ENCODE peak calls at places on chromosomes 5 and 9, in eight cellular contexts. D, E, Y, O, G, N, Z and V are unnamed samples.
A peak's percentile ranks its signal among the peaks of the same experiment; 100 is the strongest.

GRCh38 chr9:131954299-131954698 is 125.4 kb downstream of the MED27 start:
- DNase-seq in D (peak; percentile 69), E (no peak), Y (peak; percentile 23), O (no peak), G (no peak), N (no peak), Z (no peak), V (no peak)

GRCh38 chr5:74648835-74649286 is 8.3 kb upstream of the ENC1 start:
- DNase-seq in D (no peak), E (peak; percentile 46), Y (peak; percentile 79), O (no peak), G (no peak), N (no peak), Z (no peak), V (no peak)

GRCh38 chr5:40578501-40579451 is 100.9 kb upstream of the PTGER4 start:
- DNase-seq in D (no peak), E (no peak), Y (peak; percentile 42), O (no peak), G (no peak), N (no peak), Z (no peak), V (no peak)

GRCh38 chr5:170105643-170106611 is at the start of gene FOXI1:
- DNase-seq in D (peak; percentile 73), E (no peak), Y (no peak), O (no peak), G (no peak), N (no peak), Z (no peak), V (no peak)

GRCh38 chr5:147935032-147935431 is 28.7 kb upstream of the C5orf46 start:
- DNase-seq in D (no peak), E (no peak), Y (peak; percentile 4), O (no peak), G (no peak), N (no peak), Z (no peak), V (peak; percentile 46)

GRCh38 chr9:115207003-115207837 is 89.3 kb upstream of the TNC start:
- DNase-seq in D (peak; percentile 78), E (no peak), Y (peak; percentile 40), O (no peak), G (no peak), N (no peak), Z (no peak), V (no peak)

GRCh38 chr9:124477211-124478013 is 27.2 kb downstream of the ADGRD2 start:
- DNase-seq in D (peak; percentile 82), E (no peak), Y (no peak), O (no peak), G (no peak), N (no peak), Z (no peak), V (no peak)

GRCh38 chr5:179762079-179762780 is 29.6 kb downstream of the MAML1 start:
- DNase-seq in D (peak; percentile 61), E (peak; percentile 22), Y (no peak), O (no peak), G (no peak), N (no peak), Z (no peak), V (no peak)

GRCh38 chr5:81393783-81394718 is at the start of gene ACOT12:
- DNase-seq in D (peak; percentile 82), E (peak; percentile 19), Y (peak; percentile 59), O (no peak), G (peak; percentile 16), N (peak; percentile 62), Z (no peak), V (no peak)

GRCh38 chr5:79547982-79548381 is 34.0 kb upstream of the HOMER1 start:
- DNase-seq in D (no peak), E (peak; percentile 50), Y (no peak), O (no peak), G (no peak), N (no peak), Z (no peak), V (peak; percentile 81)

GRCh38 chr9:84140535-84141101 is 160.0 kb downstream of the RMI1 start:
- DNase-seq in D (peak; percentile 81), E (peak; percentile 14), Y (peak; percentile 46), O (no peak), G (no peak), N (peak; percentile 81), Z (no peak), V (no peak)

GRCh38 chr5:175687231-175687701 is 29.4 kb downstream of the HRH2 start:
- DNase-seq in D (no peak), E (peak; percentile 84), Y (no peak), O (peak; percentile 17), G (peak; percentile 26), N (peak; percentile 77), Z (no peak), V (no peak)

GRCh38 chr9:6024035-6024554 is 8.7 kb upstream of the RANBP6 start:
- DNase-seq in D (peak; percentile 58), E (no peak), Y (peak; percentile 17), O (no peak), G (no peak), N (no peak), Z (no peak), V (no peak)

GRCh38 chr9:3385871-3386270 is 139.9 kb downstream of the RFX3 start:
- DNase-seq in D (no peak), E (no peak), Y (no peak), O (no peak), G (no peak), N (no peak), Z (no peak), V (no peak)

GRCh38 chr5:1946122-1946677 is 63.5 kb upstream of the IRX4 start:
- DNase-seq in D (no peak), E (no peak), Y (no peak), O (no peak), G (no peak), N (no peak), Z (no peak), V (no peak)

GRCh38 chr9:75085640-75086039 is 2.3 kb downstream of the NMRK1 start:
- DNase-seq in D (no peak), E (no peak), Y (no peak), O (no peak), G (no peak), N (no peak), Z (no peak), V (no peak)

GRCh38 chr9:91541744-91542143 is 118.1 kb upstream of the NFIL3 start:
- DNase-seq in D (no peak), E (no peak), Y (peak; percentile 23), O (no peak), G (no peak), N (no peak), Z (no peak), V (no peak)

GRCh38 chr9:114789006-114789405 is 16.8 kb downstream of the TNFSF15 start:
- DNase-seq in D (no peak), E (no peak), Y (no peak), O (no peak), G (no peak), N (no peak), Z (no peak), V (peak; percentile 92)

GRCh38 chr5:90474235-90475107 is at the start of the genes MBLAC2 and POLR3G:
- DNase-seq in D (peak; percentile 98), E (peak; percentile 95), Y (peak; percentile 97), O (peak; percentile 70), G (peak; percentile 93), N (peak; percentile 98), Z (peak; percentile 84), V (peak; percentile 80)

DNA sequence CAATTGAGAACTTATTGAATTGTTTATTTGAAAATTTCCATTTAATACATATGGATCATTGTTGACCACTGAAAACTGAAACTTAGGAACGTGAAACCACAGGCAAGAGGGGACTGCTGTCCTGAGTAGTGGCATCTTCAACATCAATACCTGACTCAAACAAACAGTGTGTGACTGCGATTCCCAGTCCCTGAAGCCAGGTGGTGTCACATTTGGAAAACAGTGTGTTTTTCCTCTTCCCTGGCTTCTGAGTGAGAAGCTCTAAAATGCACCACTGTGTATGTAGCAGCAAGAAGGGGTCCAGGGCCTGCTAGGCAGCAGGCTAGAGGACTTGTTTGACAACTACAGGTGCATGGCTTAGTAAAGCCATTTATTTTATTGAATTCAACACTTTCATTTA is 10.8 kb downstream of the GAPT start:
- DNase-seq in D (no peak), E (no peak), Y (no peak), O (no peak), G (no peak), N (peak; percentile 37), Z (no peak), V (no peak)
- TF ChIP-seq CTCF in D (peak; percentile 63), E (no peak), Y (no peak), O (no peak), G (no peak), N (no peak), Z (no peak), V (peak; percentile 14)

GRCh38 chr9:928363-929042 is 48.0 kb upstream of the DMRT3 start:
- DNase-seq in D (peak; percentile 83), E (peak; percentile 17), Y (no peak), O (no peak), G (no peak), N (no peak), Z (no peak), V (no peak)
- TF ChIP-seq CTCF in D (peak; percentile 88), E (no peak), Y (peak; percentile 32), O (no peak), G (no peak), N (no peak), Z (no peak), V (peak; percentile 58)

DNA sequence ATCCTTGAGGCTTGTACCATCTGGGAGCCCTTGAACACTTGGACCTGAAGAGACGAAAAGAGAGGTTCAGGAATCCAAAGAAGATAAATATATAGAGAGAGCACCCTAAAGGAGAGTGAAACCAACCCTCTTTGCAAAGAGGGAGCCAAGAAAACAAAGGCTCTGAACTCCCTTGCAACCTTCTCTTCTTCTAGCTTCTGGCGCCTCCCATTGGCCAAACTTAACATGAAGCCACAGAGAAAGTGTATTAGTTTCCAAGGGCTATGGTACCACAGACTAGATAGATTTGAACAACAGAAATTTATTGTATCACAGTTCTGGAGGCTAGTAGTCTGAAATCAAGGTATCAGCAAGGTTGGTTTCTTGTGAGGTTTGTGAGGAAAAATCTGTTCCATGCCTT is 175.1 kb downstream of the HCN1 start:
- DNase-seq in D (peak; percentile 88), E (peak; percentile 78), Y (no peak), O (no peak), G (no peak), N (no peak), Z (no peak), V (peak; percentile 2)
- TF ChIP-seq CTCF in D (peak; percentile 85), E (peak; percentile 24), Y (no peak), O (no peak), G (no peak), N (no peak), Z (no peak), V (peak; percentile 57)

DNA sequence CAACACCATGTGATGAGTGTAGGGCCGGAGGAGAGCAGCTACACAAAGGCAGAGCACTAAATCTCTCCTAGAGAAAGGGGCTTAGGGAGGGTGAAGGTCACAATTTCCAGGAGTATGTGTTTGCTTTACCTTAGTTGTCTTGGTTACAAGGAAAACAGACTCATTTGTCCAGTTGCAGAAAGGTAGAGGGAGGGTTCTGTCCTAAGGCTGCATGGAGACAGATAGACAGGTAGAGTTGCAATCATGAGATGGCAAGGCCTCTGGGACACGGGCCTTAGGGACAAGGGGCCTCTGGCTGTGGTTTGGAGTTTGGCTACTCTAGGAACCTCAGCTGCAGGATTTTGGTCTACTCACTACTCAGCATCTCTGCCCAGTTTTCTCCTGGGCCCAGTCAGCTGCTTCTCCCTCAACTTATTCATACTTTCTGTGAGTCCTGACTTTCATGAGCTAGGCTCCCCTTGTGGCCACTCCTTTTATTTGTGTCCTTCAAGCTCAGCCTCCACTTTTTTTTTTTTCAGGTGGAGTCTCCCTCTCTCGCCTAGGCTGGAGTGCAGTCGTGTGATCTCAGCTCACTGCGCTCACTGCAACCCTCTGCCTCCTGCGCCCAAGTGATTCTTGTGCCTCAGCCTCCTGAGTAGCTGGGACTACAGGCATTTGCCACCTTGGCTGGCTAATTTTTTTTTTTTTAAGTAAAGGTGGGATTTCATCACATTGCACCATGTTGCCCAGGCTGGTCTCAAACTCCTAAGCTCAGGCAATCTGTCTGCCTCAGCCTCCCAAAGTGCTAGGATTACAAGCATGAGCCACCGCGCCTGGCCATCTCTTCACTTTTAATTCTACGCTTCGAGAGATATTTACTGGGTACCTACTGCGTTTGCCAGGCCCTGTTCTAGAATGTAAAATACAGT is 76.6 kb downstream of the PTPDC1 start:
- DNase-seq in D (peak; percentile 42), E (no peak), Y (peak; percentile 34), O (no peak), G (no peak), N (no peak), Z (no peak), V (no peak)
- TF ChIP-seq CTCF in D (peak; percentile 61), E (no peak), Y (no peak), O (no peak), G (no peak), N (no peak), Z (no peak), V (no peak)